ENCODE peak calls at places on chromosomes 12 and 14, in four cellular contexts. M, S, U and R are unnamed samples.

GRCh38 chr12:24057920-24058476 is 108.5 kb upstream of the SOX5 start:
- DNase-seq in U (no peak), M (no peak), S (no peak), R (no peak)

GRCh38 chr12:68804654-68805591 is 3.1 kb upstream of the MDM2 start:
- DNase-seq in M (no peak), U (no peak), S (peak), R (no peak)

GRCh38 chr14:61262082-61262481 is 19.1 kb downstream of the TMEM30B start:
- DNase-seq in M (no peak), U (no peak), S (no peak), R (no peak)

GRCh38 chr14:95173518-95173917 is 16.2 kb upstream of the DICER1 start:
- DNase-seq in S (no peak), M (no peak), U (no peak), R (no peak)

GRCh38 chr12:4987076-4987775 is 56.5 kb upstream of the KCNA5 start:
- DNase-seq in M (no peak), U (no peak), S (no peak), R (no peak)

GRCh38 chr12:127272864-127273263 is 994.1 kb upstream of the TMEM132C start:
- DNase-seq in S (no peak), U (no peak), M (no peak), R (peak)

GRCh38 chr14:60274448-60274847 is 25.4 kb downstream of the PPM1A start:
- DNase-seq in U (no peak), S (peak), M (no peak), R (no peak)

GRCh38 chr12:75481013-75481705 is 604 bp downstream of the GLIPR1 start:
- DNase-seq in U (no peak), S (no peak), M (peak), R (no peak)

GRCh38 chr12:112352921-112353320 is 29.3 kb downstream of the HECTD4 start:
- DNase-seq in U (no peak), S (no peak), M (no peak), R (no peak)

DNA sequence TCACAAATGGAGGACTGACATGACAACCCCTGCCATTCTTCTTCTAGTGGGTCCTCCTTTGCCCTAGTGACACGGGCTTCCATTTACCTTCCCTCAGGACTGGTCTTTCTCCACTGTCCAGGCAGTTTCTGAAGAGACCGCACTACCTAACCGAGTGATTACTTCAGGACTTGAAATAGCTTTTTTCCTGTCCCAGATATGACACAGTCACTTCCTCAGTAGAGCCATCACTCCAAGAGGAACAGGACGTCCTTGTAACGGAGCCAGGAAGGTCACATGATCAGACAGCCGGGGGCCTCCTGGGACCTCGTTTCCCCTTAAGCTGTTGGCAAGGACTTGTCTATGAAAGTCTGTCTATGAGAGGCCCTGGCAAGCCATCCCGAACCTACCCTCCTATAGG is 62.3 kb downstream of the FOS start:
- DNase-seq in U (no peak), M (peak), S (no peak), R (no peak)
- TF ChIP-seq POLR2A in U (no peak), M (no peak), S (no peak), R (no peak)

GRCh38 chr12:96249196-96250118 is 55.3 kb downstream of the ELK3 start:
- DNase-seq in U (no peak), S (no peak), M (no peak), R (no peak)

GRCh38 chr12:96246926-96247566 is 52.9 kb downstream of the ELK3 start:
- DNase-seq in S (no peak), M (no peak), U (no peak), R (no peak)

GRCh38 chr12:96248532-96248931 is 54.4 kb downstream of the ELK3 start:
- DNase-seq in S (no peak), M (no peak), U (no peak), R (no peak)

GRCh38 chr12:96250119-96250685 is 56.0 kb downstream of the ELK3 start:
- DNase-seq in M (no peak), S (no peak), U (no peak), R (no peak)

DNA sequence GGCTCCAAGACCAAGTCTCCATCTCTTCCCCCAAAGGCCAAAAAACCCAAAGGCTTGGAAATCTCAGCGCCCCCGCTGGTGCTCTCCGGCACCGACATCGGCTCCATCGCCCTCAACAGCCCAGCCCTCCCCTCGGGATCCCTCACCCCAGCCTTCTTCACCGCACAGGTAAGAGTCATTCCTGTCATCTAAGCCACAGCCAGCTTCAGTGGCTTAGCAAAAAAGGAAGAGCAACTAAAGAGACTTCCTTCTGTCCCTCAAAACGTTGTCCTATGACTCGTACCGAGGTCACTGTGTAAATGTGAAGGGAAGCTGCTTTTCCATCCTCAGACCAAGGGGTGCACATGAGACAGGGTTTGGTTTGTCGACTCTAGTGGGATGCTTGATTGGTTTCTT is 53.4 kb downstream of the ELK3 start:
- DNase-seq in S (no peak), M (no peak), U (no peak), R (no peak)
- TF ChIP-seq POLR2A in S (no peak), M (no peak), U (no peak), R (no peak)

GRCh38 chr14:96391293-96392118 is 422 bp upstream of the AK7 start:
- DNase-seq in S (peak), M (peak), U (peak), R (peak)
- TF ChIP-seq POLR2A in S (peak), M (peak), U (no peak), R (peak)

GRCh38 chr12:63144556-63144955 is 6.4 kb downstream of the AVPR1A start:
- DNase-seq in U (no peak), M (no peak), S (no peak), R (no peak)
- TF ChIP-seq POLR2A in U (no peak), M (no peak), S (no peak), R (no peak)

DNA sequence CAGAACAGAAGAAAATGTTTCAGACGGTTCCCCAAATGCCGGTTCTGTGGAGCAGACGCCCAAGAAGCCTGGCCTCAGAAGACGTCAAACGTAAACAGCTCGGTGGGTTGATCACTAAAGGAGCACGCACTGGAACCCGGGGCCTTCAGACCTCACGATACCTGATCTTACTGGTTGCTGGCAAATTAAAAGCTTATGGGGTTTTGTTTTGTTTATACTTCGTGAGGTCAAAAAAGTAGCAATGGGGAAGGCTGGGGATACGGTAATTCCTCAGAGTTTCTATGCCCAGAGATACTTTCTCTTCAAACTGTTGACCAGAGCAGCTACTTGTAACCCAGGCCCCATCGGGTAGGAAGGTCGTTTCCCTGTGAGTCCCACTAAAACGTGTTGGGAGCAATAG is 1.7 kb downstream of the CDKN1B start:
- DNase-seq in M (peak), S (no peak), U (no peak), R (no peak)
- TF ChIP-seq POLR2A in M (no peak), S (no peak), U (no peak), R (no peak)

GRCh38 chr12:6828671-6829531 is 694 bp downstream of the P3H3 start:
- DNase-seq in U (no peak), M (no peak), S (no peak), R (peak)
- TF ChIP-seq POLR2A in U (no peak), M (peak), S (no peak), R (peak)

DNA sequence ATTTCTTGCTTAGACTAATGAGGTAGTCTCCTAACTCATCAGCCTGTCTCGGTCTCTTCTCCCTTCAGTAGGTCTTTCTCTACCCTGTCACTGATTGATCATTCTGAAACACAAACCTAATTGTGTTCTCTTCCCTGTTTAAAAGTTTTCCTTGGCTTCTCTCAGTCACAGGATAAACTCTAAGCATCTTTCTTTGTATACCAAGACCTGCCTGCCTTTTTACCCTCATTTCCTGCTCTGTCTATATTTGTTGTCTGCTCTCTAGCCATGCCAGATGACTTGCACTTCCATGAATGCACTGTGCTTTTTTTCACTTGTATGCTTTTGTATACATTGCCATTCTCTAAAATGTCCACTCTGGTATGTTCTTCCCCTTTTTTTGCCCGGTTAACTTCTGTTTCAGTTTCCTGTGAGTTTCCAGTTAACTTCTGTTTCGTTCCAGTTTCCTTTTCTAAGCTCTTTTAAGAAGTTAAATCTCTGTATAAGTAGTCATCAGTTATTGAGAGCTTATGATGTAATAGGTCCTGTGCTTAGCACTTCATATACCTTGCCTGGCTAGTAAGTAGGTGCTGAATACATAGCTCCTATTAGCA is 12.8 kb downstream of the DIP2B start:
- DNase-seq in U (no peak), S (peak), M (peak), R (no peak)
- TF ChIP-seq POLR2A in U (no peak), S (no peak), M (no peak), R (no peak)

GRCh38 chr12:132708150-132708549 is 2.5 kb upstream of the PGAM5 start:
- DNase-seq in M (no peak), S (no peak), U (no peak), R (no peak)

GRCh38 chr12:132710062-132710421 is 600 bp upstream of the PGAM5 start:
- DNase-seq in U (no peak), S (no peak), M (no peak), R (no peak)

GRCh38 chr12:132713123-132713522 is 2.5 kb downstream of the PGAM5 start:
- DNase-seq in S (no peak), U (no peak), M (no peak), R (no peak)

GRCh38 chr12:132711169-132711843 is 664 bp downstream of the PGAM5 start:
- DNase-seq in S (no peak), M (peak), U (no peak), R (no peak)

GRCh38 chr12:132710422-132711168 is at the start of gene PGAM5:
- DNase-seq in S (peak), U (peak), M (peak), R (peak)
- TF ChIP-seq POLR2A in S (peak), U (peak), M (peak), R (peak)

DNA sequence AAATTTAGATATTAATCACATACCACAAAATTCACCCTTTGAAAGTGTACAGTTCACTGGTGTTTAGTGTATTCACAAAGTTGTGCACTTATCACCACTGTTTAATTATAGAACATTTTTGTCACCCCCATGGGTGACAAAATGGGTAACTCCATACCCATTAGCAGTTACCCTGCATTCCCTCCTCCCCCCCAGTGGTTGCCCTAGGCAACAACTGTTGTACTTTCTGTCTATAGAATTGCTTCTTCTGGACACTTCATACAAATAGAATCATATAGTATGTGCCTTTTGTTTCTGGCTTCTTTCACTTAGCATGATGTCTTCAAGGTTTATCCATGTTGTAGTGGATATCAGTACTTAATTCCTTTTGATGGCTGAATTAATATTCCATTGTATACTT is 52.7 kb downstream of the FBXO34 start:
- DNase-seq in S (no peak), M (no peak), U (no peak), R (no peak)
- TF ChIP-seq POLR2A in S (no peak), M (no peak), U (no peak), R (no peak)

GRCh38 chr14:21455592-21455911 is 371 bp downstream of the CHD8 start:
- DNase-seq in M (no peak), U (no peak), S (no peak), R (no peak)

GRCh38 chr14:21454843-21455550 is 926 bp downstream of the CHD8 start:
- DNase-seq in U (no peak), S (peak), M (no peak), R (no peak)

DNA sequence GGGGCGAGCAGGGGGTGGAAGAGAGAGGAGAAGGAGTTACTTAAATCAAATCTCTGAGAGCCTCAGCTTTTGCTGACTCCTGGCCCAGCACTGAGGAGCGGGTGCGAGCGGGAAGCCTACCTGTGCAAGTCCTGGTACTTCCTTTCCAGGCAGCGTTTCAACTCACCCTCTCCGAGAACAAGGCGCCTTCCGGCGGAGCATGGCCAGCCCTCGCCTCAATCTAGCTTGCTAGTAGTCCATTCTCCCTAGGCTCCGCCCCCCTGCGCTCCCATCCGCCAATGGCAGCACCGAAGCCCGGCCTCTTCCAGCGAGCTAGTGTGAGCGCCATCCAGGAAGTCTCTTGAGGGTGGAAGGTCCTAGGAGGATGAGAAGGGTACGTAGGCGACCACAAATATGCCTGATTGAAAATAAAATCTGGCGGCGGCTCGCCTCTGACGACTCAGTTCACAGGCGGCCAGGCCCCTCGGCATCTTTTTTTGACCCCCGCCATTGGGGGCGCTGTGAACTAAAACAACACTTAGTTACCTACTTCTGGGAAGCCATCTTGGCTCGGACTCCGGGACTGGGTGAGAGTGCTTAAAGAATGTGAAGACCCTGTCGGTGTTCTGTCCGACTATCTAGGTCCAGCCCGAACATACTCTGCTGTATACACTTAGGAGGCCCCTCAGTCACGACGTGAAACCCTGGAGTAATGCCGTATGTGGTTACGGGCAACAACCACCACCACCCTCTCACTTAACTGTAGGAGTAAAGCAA is at the start of gene CHD8:
- DNase-seq in S (peak), M (peak), U (peak), R (peak)
- TF ChIP-seq POLR2A in S (peak), M (peak), U (peak), R (peak)